ENCODE peak calls at places on chromosomes 5 and 9, in seven cellular contexts. J is left ventricle myocardium inferior, S is PC-3, K is stomach, C is tibial artery, E is right lobe of liver, Z is neural progenitor cell. Y is an unnamed sample.

GRCh38 chr9:69035438-69036316 is at the start of gene FXN:
- DNase-seq in Z (peak; percentile 87), J (peak; percentile 86), K (peak; percentile 85), C (peak; percentile 80), E (peak; percentile 88), S (peak; percentile 75), Y (peak; percentile 87)

GRCh38 chr5:133130387-133131118 is 78.7 kb downstream of the HSPA4 start:
- DNase-seq in Z (no peak), K (no peak), S (peak; percentile 47), E (peak; percentile 11), C (no peak), J (no peak), Y (no peak)

GRCh38 chr9:136674786-136675349 is 12.2 kb downstream of the EGFL7 start:
- DNase-seq in J (no peak), E (peak; percentile 94), K (peak; percentile 72), Z (no peak), S (no peak), C (no peak), Y (peak; percentile 88)

GRCh38 chr5:132896685-132897084 is 23.2 kb downstream of the LEAP2 start:
- DNase-seq in K (no peak), J (no peak), E (no peak), S (no peak), Z (no peak), C (no peak), Y (no peak)

GRCh38 chr9:17938256-17938655 is 359.4 kb downstream of the SH3GL2 start:
- DNase-seq in J (no peak), E (no peak), K (no peak), C (no peak), Z (no peak), S (no peak), Y (no peak)

GRCh38 chr9:133474215-133474614 is 4.7 kb downstream of the SLC2A6 start:
- DNase-seq in E (no peak), S (no peak), J (no peak), K (no peak), Z (no peak), C (no peak), Y (no peak)

GRCh38 chr5:126339215-126339805 is 83.9 kb upstream of the GRAMD2B start:
- DNase-seq in E (no peak), J (no peak), C (peak; percentile 46), K (no peak), Z (peak; percentile 70), S (peak; percentile 82), Y (no peak)

GRCh38 chr5:75200776-75201175 is 35.9 kb downstream of the ANKRD31 start:
- DNase-seq in S (peak; percentile 53), E (no peak), Z (no peak), C (no peak), K (no peak), J (no peak), Y (no peak)

GRCh38 chr5:69512740-69513260 is 20.2 kb downstream of the OCLN start:
- DNase-seq in J (no peak), E (no peak), Z (no peak), C (no peak), S (peak; percentile 71), K (no peak), Y (no peak)

GRCh38 chr9:77764894-77765780 is 117.0 kb upstream of the GNA14 start:
- DNase-seq in Z (peak; percentile 10), C (no peak), E (no peak), J (no peak), K (no peak), S (peak; percentile 70), Y (no peak)

GRCh38 chr9:38067892-38068615 is 973 bp downstream of the SHB start:
- DNase-seq in C (no peak), K (no peak), E (no peak), Z (peak; percentile 62), S (no peak), J (no peak), Y (peak; percentile 63)

GRCh38 chr9:32395483-32396216 is 11.2 kb downstream of the ACO1 start:
- DNase-seq in S (peak; percentile 56), C (peak; percentile 72), E (no peak), J (peak; percentile 29), Z (no peak), K (no peak), Y (no peak)

GRCh38 chr9:93684161-93684765 is 107.9 kb downstream of the PHF2 start:
- DNase-seq in E (no peak), S (no peak), K (no peak), Z (no peak), J (no peak), C (no peak), Y (no peak)

GRCh38 chr9:80954521-80954920 is 734.8 kb downstream of the TLE1 start:
- DNase-seq in J (no peak), K (no peak), Z (peak; percentile 9), E (no peak), C (no peak), S (peak; percentile 1), Y (no peak)

GRCh38 chr9:129206401-129206800 is 28.3 kb upstream of the IER5L start:
- DNase-seq in J (no peak), C (no peak), K (no peak), Z (no peak), E (no peak), S (no peak), Y (no peak)

GRCh38 chr9:133618726-133619125 is 9.5 kb upstream of the FAM163B start:
- DNase-seq in S (no peak), J (no peak), Z (no peak), E (no peak), K (no peak), C (no peak), Y (no peak)

GRCh38 chr5:26245327-26245726 is 793.1 kb downstream of the CDH9 start:
- DNase-seq in E (no peak), Z (no peak), K (no peak), S (peak; percentile 30), J (no peak), C (no peak), Y (no peak)

GRCh38 chr9:135343733-135344522 is 135.7 kb upstream of the PPP1R26 start:
- DNase-seq in S (peak; percentile 33), Z (peak; percentile 90), K (peak; percentile 68), E (peak; percentile 76), J (peak; percentile 55), C (no peak), Y (peak; percentile 75)

GRCh38 chr5:146533260-146533857 is 17.4 kb upstream of the GPR151 start:
- DNase-seq in S (peak; percentile 93), E (peak; percentile 73), C (peak; percentile 64), Z (peak; percentile 87), J (peak; percentile 24), K (peak; percentile 80), Y (peak; percentile 68)

GRCh38 chr9:109245300-109245897 is 75.5 kb downstream of the EPB41L4B start:
- DNase-seq in E (no peak), S (peak; percentile 35), J (no peak), C (no peak), K (no peak), Z (no peak), Y (no peak)

GRCh38 chr9:17291766-17292165 is 156.9 kb downstream of the CNTLN start:
- DNase-seq in C (no peak), S (no peak), K (no peak), Z (no peak), J (no peak), E (no peak), Y (no peak)

GRCh38 chr9:69671904-69672827 is at the start of gene APBA1:
- DNase-seq in Z (peak; percentile 84), E (peak; percentile 82), J (peak; percentile 75), C (peak; percentile 56), S (no peak), K (peak; percentile 47), Y (peak; percentile 79)

GRCh38 chr5:167363065-167363464 is 928.4 kb upstream of the WWC1 start:
- DNase-seq in Z (no peak), S (no peak), E (no peak), K (no peak), C (no peak), J (no peak), Y (no peak)

GRCh38 chr9:38018964-38019602 is 49.9 kb downstream of the SHB start:
- DNase-seq in S (peak; percentile 83), C (no peak), E (peak; percentile 62), J (no peak), Z (peak; percentile 78), K (peak; percentile 73), Y (no peak)

GRCh38 chr9:129221233-129221632 is 43.2 kb upstream of the IER5L start:
- DNase-seq in E (no peak), C (no peak), K (no peak), Z (no peak), J (no peak), S (no peak), Y (no peak)

DNA sequence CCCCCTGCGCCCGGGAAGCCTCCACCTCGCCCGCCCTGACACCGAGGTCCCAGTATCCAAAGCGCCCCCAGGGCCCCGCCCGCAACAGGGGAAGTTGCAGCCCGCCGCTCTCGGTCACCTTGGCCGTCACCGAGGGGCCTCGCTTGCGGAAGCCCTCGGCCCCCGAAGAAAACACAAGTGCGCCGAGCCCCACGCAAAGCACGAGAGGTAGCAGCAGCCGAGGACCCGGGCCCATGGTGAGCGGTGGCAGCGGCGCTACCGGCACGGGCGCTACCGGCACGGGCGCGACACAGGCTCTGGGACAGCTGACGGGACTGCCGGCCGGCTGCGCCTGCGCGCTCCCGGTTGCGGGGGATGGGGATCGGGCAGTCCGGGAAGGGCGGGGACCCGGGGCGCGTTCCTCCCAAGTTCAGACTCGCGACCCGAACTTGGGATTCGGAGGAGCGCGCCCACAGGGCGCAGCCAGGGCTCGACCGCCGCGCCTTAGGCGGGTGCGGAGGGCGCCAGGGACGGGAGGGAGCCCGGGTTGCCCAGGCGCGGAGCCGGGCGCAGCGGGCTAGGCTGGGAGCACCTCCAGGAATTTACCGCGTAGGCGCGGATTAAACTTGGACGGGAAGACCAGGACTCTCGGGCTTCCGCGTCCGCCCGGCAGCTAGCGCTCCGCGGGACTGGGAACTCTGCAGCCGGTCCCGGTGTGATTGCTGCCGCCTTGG is at the start of gene PPIC:
- DNase-seq in E (peak; percentile 95), Z (peak; percentile 77), S (peak; percentile 73), K (peak; percentile 89), J (peak; percentile 90), C (peak; percentile 86), Y (peak; percentile 94)
- H3K4me3 ChIP-seq in E (peak within 1 kb of the TSS; percentile 80), Z (peak within 1 kb of the TSS; percentile 62), S (peak within 1 kb of the TSS; percentile 90), K (peak within 1 kb of the TSS; percentile 78), J (peak within 1 kb of the TSS; percentile 84), C (peak within 1 kb of the TSS; percentile 86), Y (peak within 1 kb of the TSS; percentile 67)

GRCh38 chr9:96245399-96245798 is 56.6 kb downstream of the HSD17B3 start:
- DNase-seq in J (no peak), E (no peak), Z (peak; percentile 17), C (no peak), K (no peak), S (no peak), Y (no peak)
- TF ChIP-seq CTCF in J (no peak), E (no peak), Z (peak; percentile 46), C (no peak), K (no peak), S (peak; percentile 45), Y (no peak)

GRCh38 chr5:14270212-14270702 is 127.1 kb downstream of the TRIO start:
- DNase-seq in K (no peak), S (peak; percentile 83), C (peak; percentile 49), J (no peak), E (no peak), Z (peak; percentile 87), Y (no peak)
- H3K4me1 ChIP-seq in K (peaks cover 63% of the 10 kb centered on the region), S (peaks cover 55% of the 10 kb centered on the region), C (peaks cover 80% of the 10 kb centered on the region), J (peaks cover 71% of the 10 kb centered on the region), E (peaks cover 3% of the 10 kb centered on the region), Z (peaks cover 27% of the 10 kb centered on the region), Y (peaks cover 24% of the 10 kb centered on the region)

DNA sequence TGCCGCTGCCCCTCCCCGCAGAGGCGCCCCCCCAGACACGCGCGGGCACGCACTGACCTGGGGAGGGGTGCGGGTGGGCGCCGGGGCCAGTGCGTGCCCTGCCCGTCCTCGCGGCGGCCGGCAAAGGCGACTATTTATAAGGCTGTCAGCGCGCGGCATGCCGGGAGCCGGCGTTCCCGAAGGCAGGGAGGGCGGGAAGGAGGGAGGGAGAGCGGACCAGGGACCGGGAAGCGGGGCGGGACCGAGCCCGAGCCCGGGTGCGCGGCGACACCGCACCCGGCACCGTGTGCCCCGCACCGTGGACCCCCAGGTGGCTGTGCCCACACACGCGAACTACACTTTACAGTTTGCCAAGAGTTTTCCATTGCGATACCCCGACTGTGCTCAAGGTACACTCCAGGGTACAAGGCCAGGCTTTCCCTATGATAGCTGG is at the start of gene AK1:
- DNase-seq in J (peak; percentile 87), Z (peak; percentile 81), C (peak; percentile 80), E (peak; percentile 87), K (peak; percentile 80), S (peak; percentile 62), Y (peak; percentile 85)
- H3K4me3 ChIP-seq in J (peak within 1 kb of the TSS; percentile 77), Z (peak within 1 kb of the TSS; percentile 41), C (peak within 1 kb of the TSS; percentile 66), E (peak within 1 kb of the TSS; percentile 73), K (peak within 1 kb of the TSS; percentile 68), S (peak within 1 kb of the TSS; percentile 77), Y (peak within 1 kb of the TSS; percentile 19)